ENCODE peak calls at places on chromosomes 6 and 20, in four cellular contexts. Q, Y, B and J are unnamed samples.

GRCh38 chr6:141675957-141676356 is 456.8 kb upstream of the GJE1 start:
- DNase-seq in Q (peak), Y (peak), B (no peak), J (no peak)

GRCh38 chr6:170011233-170012142 is 260.1 kb downstream of the ERMARD start:
- DNase-seq in Q (no peak), Y (no peak), B (no peak), J (no peak)

GRCh38 chr20:19757973-19758887 is at the start of gene RIN2:
- DNase-seq in Q (peak), Y (peak), B (no peak), J (peak)

GRCh38 chr6:109626311-109626710 is 64.7 kb downstream of the AK9 start:
- DNase-seq in Q (peak), Y (no peak), B (no peak), J (no peak)

GRCh38 chr20:46708172-46708860 is 1.1 kb upstream of the SLC2A10 start:
- DNase-seq in Q (peak), Y (no peak), B (no peak), J (no peak)

GRCh38 chr6:154606860-154607259 is 96.4 kb upstream of the CNKSR3 start:
- DNase-seq in Q (no peak), Y (no peak), B (no peak), J (no peak)

GRCh38 chr6:52284131-52284459 is 447 bp downstream of the MCM3 start:
- DNase-seq in Q (no peak), Y (no peak), B (peak), J (no peak)

GRCh38 chr6:24139639-24140038 is 13.6 kb downstream of the NRSN1 start:
- DNase-seq in Q (no peak), Y (no peak), B (no peak), J (no peak)

GRCh38 chr6:77467038-77467437 is 3.7 kb upstream of the HTR1B start:
- DNase-seq in Q (no peak), Y (no peak), B (no peak), J (no peak)

GRCh38 chr6:119109654-119110325 is 31.3 kb upstream of the FAM184A start:
- DNase-seq in Q (no peak), Y (no peak), B (no peak), J (peak)

GRCh38 chr20:58829531-58829941 is 21.2 kb downstream of the GNAS-AS1 start:
- DNase-seq in Q (peak), Y (peak), B (no peak), J (no peak)

GRCh38 chr6:9484091-9484490 is 930.8 kb downstream of the TFAP2A start:
- DNase-seq in Q (peak), Y (peak), B (no peak), J (no peak)

GRCh38 chr6:54910326-54910952 is 63.9 kb downstream of the FAM83B start:
- DNase-seq in Q (no peak), Y (no peak), B (no peak), J (no peak)

GRCh38 chr20:49115565-49115964 is 69.5 kb downstream of the CSE1L start:
- DNase-seq in Q (no peak), Y (peak), B (no peak), J (no peak)

GRCh38 chr20:25622450-25623224 is 1.2 kb downstream of the NANP start:
- DNase-seq in Q (peak), Y (peak), B (no peak), J (no peak)

GRCh38 chr6:107118976-107119375 is 3.7 kb upstream of the BEND3 start:
- DNase-seq in Q (no peak), Y (no peak), B (no peak), J (no peak)

GRCh38 chr6:75266716-75267291 is 17.8 kb downstream of the TMEM30A start:
- DNase-seq in Q (peak), Y (peak), B (no peak), J (peak)